ENCODE peak calls at places on chromosomes 7 and 10, in ten cellular contexts. I is sigmoid colon, T is cardiac muscle cell, Q is heart right ventricle, M is Peyer's patch, E is epithelial cell of esophagus, H is thyroid gland, V is astrocyte of the spinal cord, X is mammary epithelial cell, S is pancreas. F is an unnamed sample.
A peak's percentile ranks its signal among the peaks of the same experiment; 100 is the strongest.

GRCh38 chr7:46932266-46932655 is 649.6 kb downstream of the TNS3 start:
- DNase-seq in I (no peak), T (no peak), Q (no peak), M (no peak), E (no peak), H (no peak), V (no peak), X (no peak), S (no peak), F (no peak)

GRCh38 chr10:122515588-122516231 is 44.8 kb upstream of the DMBT1 start:
- DNase-seq in I (no peak), T (peak; percentile 56), Q (peak; percentile 43), M (no peak), E (peak; percentile 34), H (no peak), V (peak; percentile 67), X (peak; percentile 91), S (no peak), F (peak; percentile 69)

GRCh38 chr7:148540041-148540738 is 50.4 kb upstream of the C7orf33 start:
- DNase-seq in I (peak; percentile 70), T (peak; percentile 66), Q (peak; percentile 49), M (no peak), E (peak; percentile 74), H (no peak), V (peak; percentile 60), X (peak; percentile 73), S (no peak), F (peak; percentile 53)

GRCh38 chr10:25632802-25633201 is 301.2 kb upstream of the MYO3A start:
- DNase-seq in I (no peak), T (no peak), Q (no peak), M (no peak), E (no peak), H (no peak), V (no peak), X (no peak), S (no peak), F (no peak)

GRCh38 chr7:134966691-134967090 is 19.6 kb upstream of the AGBL3 start:
- DNase-seq in I (no peak), T (no peak), Q (no peak), M (no peak), E (no peak), H (no peak), V (no peak), X (no peak), S (no peak), F (no peak)

GRCh38 chr10:24843256-24843655 is 109.2 kb downstream of the PRTFDC1 start:
- DNase-seq in I (no peak), T (no peak), Q (no peak), M (no peak), E (peak; percentile 24), H (no peak), V (no peak), X (no peak), S (no peak), F (no peak)

GRCh38 chr7:50712527-50713356 is 70.0 kb downstream of the GRB10 start:
- DNase-seq in I (no peak), T (no peak), Q (no peak), M (no peak), E (no peak), H (no peak), V (no peak), X (no peak), S (no peak), F (no peak)

GRCh38 chr7:79236352-79237028 is 217.0 kb downstream of the MAGI2 start:
- DNase-seq in I (no peak), T (no peak), Q (no peak), M (no peak), E (no peak), H (no peak), V (no peak), X (no peak), S (no peak), F (no peak)

GRCh38 chr7:31076641-31077310 is 24.7 kb downstream of the ADCYAP1R1 start:
- DNase-seq in I (peak; percentile 68), T (no peak), Q (no peak), M (peak; percentile 25), E (no peak), H (no peak), V (no peak), X (no peak), S (no peak), F (no peak)

GRCh38 chr7:889391-889790 is 13.0 kb downstream of the GET4 start:
- DNase-seq in I (no peak), T (no peak), Q (no peak), M (no peak), E (no peak), H (no peak), V (no peak), X (no peak), S (no peak), F (no peak)

GRCh38 chr10:46006219-46006618 is 24.2 kb downstream of the NCOA4 start:
- DNase-seq in I (no peak), T (peak; percentile 67), Q (no peak), M (no peak), E (peak; percentile 64), H (no peak), V (peak; percentile 48), X (peak; percentile 61), S (no peak), F (peak; percentile 25)

GRCh38 chr7:22713463-22713862 is 13.5 kb upstream of the IL6 start:
- DNase-seq in I (no peak), T (no peak), Q (no peak), M (no peak), E (no peak), H (no peak), V (no peak), X (no peak), S (no peak), F (no peak)

GRCh38 chr7:74587435-74588126 is 69.9 kb upstream of the GTF2I start:
- DNase-seq in I (peak; percentile 95), T (peak; percentile 97), Q (peak; percentile 85), M (peak; percentile 73), E (peak; percentile 87), H (peak; percentile 99), V (peak; percentile 90), X (peak; percentile 79), S (peak; percentile 55), F (peak; percentile 93)

GRCh38 chr7:123435080-123435700 is 99.2 kb downstream of the IQUB start:
- DNase-seq in I (no peak), T (no peak), Q (no peak), M (no peak), E (no peak), H (no peak), V (no peak), X (no peak), S (no peak), F (no peak)

GRCh38 chr7:8567626-8568025 is 134.2 kb downstream of the NXPH1 start:
- DNase-seq in I (no peak), T (no peak), Q (no peak), M (no peak), E (no peak), H (no peak), V (no peak), X (no peak), S (no peak), F (no peak)

GRCh38 chr10:18594574-18595156 is 56.7 kb downstream of the NSUN6 start:
- DNase-seq in I (no peak), T (no peak), Q (no peak), M (peak; percentile 52), E (peak; percentile 19), H (no peak), V (no peak), X (no peak), S (no peak), F (no peak)
- TF ChIP-seq CTCF in I (no peak), T (peak; percentile 35), Q (no peak), M (no peak), E (peak; percentile 27), H (no peak), V (peak; percentile 28), X (peak; percentile 30), S (no peak), F (peak; percentile 31)

DNA sequence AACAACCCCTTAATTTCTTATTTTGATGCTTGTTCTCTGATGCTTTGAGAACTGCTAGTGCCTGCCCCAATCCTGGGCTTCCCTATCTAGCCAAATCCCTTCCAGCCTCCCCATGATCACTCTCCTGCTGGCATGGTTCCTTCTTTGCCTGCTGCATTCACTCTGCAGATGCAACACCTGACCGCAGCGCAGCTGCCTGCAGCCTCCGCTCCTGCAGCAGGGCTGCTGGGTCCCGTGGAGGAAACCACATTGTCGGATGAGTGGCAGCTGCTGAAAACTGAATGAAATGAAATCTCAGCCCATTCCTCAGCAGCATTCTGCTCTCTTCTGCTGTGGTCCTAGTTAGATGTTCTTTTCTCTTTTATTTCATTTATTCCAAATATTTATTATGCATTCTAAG is 320.3 kb downstream of the CCDC3 start:
- DNase-seq in I (no peak), T (no peak), Q (no peak), M (no peak), E (no peak), H (no peak), V (no peak), X (no peak), S (no peak), F (no peak)
- H3K4me3 ChIP-seq in I (no peak overlapping the region), T (no peak overlapping the region), Q (no peak overlapping the region), M (no peak overlapping the region), E (no peak overlapping the region), H (no peak overlapping the region), V (no peak overlapping the region), X (no peak overlapping the region), S (no peak overlapping the region), F (no peak overlapping the region)

GRCh38 chr10:115963848-115964247 is 309.2 kb downstream of the GFRA1 start:
- DNase-seq in I (no peak), T (no peak), Q (no peak), M (no peak), E (no peak), H (peak; percentile 29), V (peak; percentile 54), X (no peak), S (no peak), F (no peak)
- TF ChIP-seq CTCF in I (no peak), T (peak; percentile 12), Q (no peak), M (no peak), E (no peak), H (no peak), V (peak; percentile 35), X (no peak), S (no peak), F (peak; percentile 60)

GRCh38 chr10:49055231-49055850 is 60.0 kb downstream of the VSTM4 start:
- DNase-seq in I (no peak), T (peak; percentile 9), Q (no peak), M (no peak), E (no peak), H (no peak), V (no peak), X (no peak), S (no peak), F (no peak)

GRCh38 chr10:49053053-49053997 is 62.0 kb downstream of the VSTM4 start:
- DNase-seq in I (no peak), T (no peak), Q (peak; percentile 37), M (no peak), E (peak; percentile 33), H (peak; percentile 39), V (no peak), X (peak; percentile 9), S (no peak), F (no peak)

GRCh38 chr10:49056356-49056755 is 59.0 kb downstream of the VSTM4 start:
- DNase-seq in I (no peak), T (no peak), Q (no peak), M (no peak), E (no peak), H (peak; percentile 80), V (no peak), X (no peak), S (no peak), F (peak; percentile 12)

GRCh38 chr10:49053998-49054692 is 61.2 kb downstream of the VSTM4 start:
- DNase-seq in I (no peak), T (no peak), Q (no peak), M (no peak), E (no peak), H (no peak), V (no peak), X (no peak), S (no peak), F (no peak)

GRCh38 chr10:49054753-49055152 is 60.6 kb downstream of the VSTM4 start:
- DNase-seq in I (no peak), T (no peak), Q (no peak), M (no peak), E (no peak), H (no peak), V (no peak), X (no peak), S (no peak), F (no peak)
- H3K4me3 ChIP-seq in I (no peak overlapping the region), T (no peak overlapping the region), Q (no peak overlapping the region), M (no peak overlapping the region), E (no peak overlapping the region), H (no peak overlapping the region), V (no peak overlapping the region), X (no peak overlapping the region), S (no peak overlapping the region), F (no peak overlapping the region)

F was measured in kidney epithelial cell.